ENCODE peak calls at places on chromosomes 6 and 20, in nine cellular contexts. Y is left ventricle myocardium inferior; E is DND-41; K is naive thymus-derived CD4-positive, alpha-beta T cell; V is tibial nerve; O is small intestine; C is WERI-Rb-1; A is neural progenitor cell; Z is psoas muscle. H is an unnamed sample.
A peak's percentile ranks its signal among the peaks of the same experiment; 100 is the strongest.

GRCh38 chr6:17280552-17281090 is 540 bp upstream of the RBM24 start:
- DNase-seq in Y (peak; percentile 75), E (no peak), K (no peak), V (no peak), O (peak; percentile 19), C (peak; percentile 25), A (peak; percentile 84), Z (peak; percentile 91), H (no peak)

GRCh38 chr20:37344506-37345338 is 1.2 kb upstream of the SRC start:
- DNase-seq in Y (no peak), E (no peak), K (no peak), V (no peak), O (peak; percentile 89), C (peak; percentile 80), A (no peak), Z (no peak), H (no peak)

GRCh38 chr6:106300944-106301343 is 24.6 kb downstream of the ATG5 start:
- DNase-seq in Y (no peak), E (no peak), K (peak; percentile 19), V (no peak), O (peak; percentile 29), C (no peak), A (peak; percentile 11), Z (no peak), H (no peak)

GRCh38 chr6:79833806-79834205 is 113.5 kb downstream of the ELOVL4 start:
- DNase-seq in Y (no peak), E (no peak), K (no peak), V (no peak), O (no peak), C (no peak), A (no peak), Z (no peak), H (no peak)

GRCh38 chr20:57594092-57594911 is 25.9 kb downstream of the ZBP1 start:
- DNase-seq in Y (peak; percentile 49), E (peak; percentile 43), K (peak; percentile 43), V (no peak), O (no peak), C (peak; percentile 44), A (peak; percentile 76), Z (peak; percentile 76), H (no peak)

GRCh38 chr6:156336096-156336495 is 441.1 kb upstream of the ARID1B start:
- DNase-seq in Y (no peak), E (no peak), K (no peak), V (no peak), O (no peak), C (peak; percentile 12), A (peak; percentile 57), Z (no peak), H (no peak)

GRCh38 chr6:35663447-35664235 is 25.1 kb downstream of the FKBP5 start:
- DNase-seq in Y (no peak), E (no peak), K (peak; percentile 45), V (no peak), O (no peak), C (no peak), A (peak; percentile 18), Z (no peak), H (no peak)

GRCh38 chr6:45371924-45372582 is 5.7 kb downstream of the SUPT3H start:
- DNase-seq in Y (no peak), E (no peak), K (no peak), V (no peak), O (no peak), C (no peak), A (no peak), Z (no peak), H (no peak)

GRCh38 chr6:104633125-104633524 is 226.6 kb downstream of the HACE1 start:
- DNase-seq in Y (no peak), E (no peak), K (no peak), V (no peak), O (no peak), C (no peak), A (no peak), Z (no peak), H (no peak)

GRCh38 chr6:363291-363690 is 28.3 kb upstream of the IRF4 start:
- DNase-seq in Y (no peak), E (no peak), K (no peak), V (no peak), O (no peak), C (no peak), A (no peak), Z (no peak), H (no peak)

GRCh38 chr6:363909-364308 is 27.6 kb upstream of the IRF4 start:
- DNase-seq in Y (peak; percentile 11), E (no peak), K (no peak), V (no peak), O (no peak), C (no peak), A (no peak), Z (no peak), H (no peak)

GRCh38 chr6:362231-362923 is 29.2 kb upstream of the IRF4 start:
- DNase-seq in Y (peak; percentile 12), E (no peak), K (no peak), V (no peak), O (no peak), C (no peak), A (no peak), Z (no peak), H (no peak)

GRCh38 chr6:361411-362132 is 30.0 kb upstream of the IRF4 start:
- DNase-seq in Y (no peak), E (no peak), K (no peak), V (no peak), O (no peak), C (no peak), A (no peak), Z (no peak), H (no peak)

DNA sequence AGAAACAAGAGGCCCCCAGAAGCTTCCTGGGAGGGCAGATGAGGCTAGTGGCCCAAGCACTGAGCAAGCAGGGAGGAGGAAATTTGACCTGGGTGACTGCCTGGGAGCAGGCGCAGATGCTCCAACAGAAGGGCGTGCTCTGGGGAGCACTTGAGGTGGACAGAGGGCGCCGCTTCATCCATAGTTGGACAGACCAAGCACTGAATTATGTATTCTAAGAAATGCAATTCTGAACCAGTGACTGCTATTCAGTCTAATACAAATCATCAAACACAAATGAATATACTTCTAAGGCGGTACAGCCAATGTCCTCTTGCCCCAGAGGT is 28.7 kb upstream of the IRF4 start:
- DNase-seq in Y (peak; percentile 12), E (no peak), K (no peak), V (no peak), O (no peak), C (no peak), A (no peak), Z (no peak), H (no peak)
- H3K9me3 ChIP-seq in Y (peaks cover 17% of the 10 kb centered on the region), E (peaks cover 4% of the 10 kb centered on the region), K (peaks cover 7% of the 10 kb centered on the region), V (no peaks in the 10 kb centered on the region), O (no peaks in the 10 kb centered on the region), C (peaks cover 7% of the 10 kb centered on the region), A (peaks cover 23% of the 10 kb centered on the region), Z (peaks cover 8% of the 10 kb centered on the region), H (no peaks in the 10 kb centered on the region)

GRCh38 chr20:56308036-56308435 is 50.7 kb upstream of the FAM210B start:
- DNase-seq in Y (no peak), E (no peak), K (no peak), V (no peak), O (no peak), C (no peak), A (no peak), Z (no peak), H (no peak)
- H3K9me3 ChIP-seq in Y (no peaks in the 10 kb centered on the region), E (no peaks in the 10 kb centered on the region), K (no peaks in the 10 kb centered on the region), V (no peaks in the 10 kb centered on the region), O (no peaks in the 10 kb centered on the region), C (no peaks in the 10 kb centered on the region), A (peaks cover 6% of the 10 kb centered on the region), Z (no peaks in the 10 kb centered on the region), H (no peaks in the 10 kb centered on the region)

GRCh38 chr6:20976391-20976790 is 442.1 kb downstream of the CDKAL1 start:
- DNase-seq in Y (no peak), E (no peak), K (no peak), V (no peak), O (no peak), C (no peak), A (no peak), Z (no peak), H (no peak)

DNA sequence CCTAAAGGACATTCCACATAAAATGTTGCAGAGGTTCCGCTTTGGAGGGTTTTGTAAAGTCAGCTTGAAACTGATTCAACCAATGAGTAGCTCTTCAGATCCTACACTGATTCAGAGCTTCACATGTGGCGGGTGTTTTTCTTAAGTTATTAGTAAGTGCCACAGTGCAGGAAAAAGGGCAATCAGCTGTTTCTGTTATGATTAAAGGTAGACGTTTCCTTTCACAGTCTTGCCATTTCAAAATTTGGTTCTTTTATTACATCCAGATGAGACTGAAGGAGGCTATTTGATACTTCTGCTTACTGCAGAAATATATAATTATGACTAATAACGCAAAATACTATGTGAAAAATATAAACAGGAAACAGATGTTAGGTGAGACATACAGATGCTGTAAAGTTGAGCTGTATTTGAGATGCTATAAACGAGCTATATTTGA is 443.9 kb downstream of the CDKAL1 start:
- DNase-seq in Y (no peak), E (no peak), K (no peak), V (no peak), O (no peak), C (no peak), A (no peak), Z (no peak), H (no peak)
- H3K9me3 ChIP-seq in Y (no peaks in the 10 kb centered on the region), E (no peaks in the 10 kb centered on the region), K (no peaks in the 10 kb centered on the region), V (no peaks in the 10 kb centered on the region), O (no peaks in the 10 kb centered on the region), C (no peaks in the 10 kb centered on the region), A (no peaks in the 10 kb centered on the region), Z (no peaks in the 10 kb centered on the region), H (no peaks in the 10 kb centered on the region)

GRCh38 chr6:4846387-4846786 is 70.2 kb downstream of the CDYL start:
- DNase-seq in Y (no peak), E (no peak), K (no peak), V (no peak), O (peak; percentile 75), C (no peak), A (no peak), Z (no peak), H (no peak)
- H3K9me3 ChIP-seq in Y (peaks cover 42% of the 10 kb centered on the region), E (peaks cover 4% of the 10 kb centered on the region), K (peaks cover 9% of the 10 kb centered on the region), V (no peaks in the 10 kb centered on the region), O (no peaks in the 10 kb centered on the region), C (peaks cover 8% of the 10 kb centered on the region), A (peaks cover 31% of the 10 kb centered on the region), Z (peaks cover 22% of the 10 kb centered on the region), H (no peaks in the 10 kb centered on the region)

DNA sequence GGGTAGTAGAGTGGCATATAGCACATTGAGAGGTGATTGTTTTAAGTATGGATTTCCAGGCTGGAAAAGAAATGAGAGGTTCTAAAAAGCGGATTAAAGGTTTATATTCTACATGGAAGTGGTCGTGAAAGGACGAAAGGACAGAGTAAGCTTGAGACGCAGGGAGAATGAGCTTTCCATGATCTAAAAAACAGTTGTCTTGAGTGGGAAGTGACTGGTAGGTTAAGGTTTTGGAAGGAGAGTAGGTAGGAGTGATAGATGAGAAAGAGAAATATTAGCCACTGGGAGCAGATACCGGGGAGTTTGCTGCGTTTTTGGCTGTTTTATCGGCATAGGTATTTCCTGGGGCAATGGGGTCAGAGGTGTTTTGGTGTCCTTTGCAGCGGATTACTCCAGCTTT is 750.6 kb upstream of the ADGRB3 start:
- DNase-seq in Y (no peak), E (no peak), K (no peak), V (no peak), O (no peak), C (no peak), A (no peak), Z (no peak), H (no peak)
- H3K9me3 ChIP-seq in Y (peaks cover 24% of the 10 kb centered on the region), E (no peaks in the 10 kb centered on the region), K (peaks cover 7% of the 10 kb centered on the region), V (no peaks in the 10 kb centered on the region), O (peaks cover 2% of the 10 kb centered on the region), C (no peaks in the 10 kb centered on the region), A (no peaks in the 10 kb centered on the region), Z (no peaks in the 10 kb centered on the region), H (peaks cover 5% of the 10 kb centered on the region)

GRCh38 chr6:138289739-138290138 is 71.4 kb upstream of the PBOV1 start:
- DNase-seq in Y (no peak), E (no peak), K (no peak), V (no peak), O (peak; percentile 28), C (peak; percentile 72), A (peak; percentile 35), Z (no peak), H (no peak)
- H3K9me3 ChIP-seq in Y (no peaks in the 10 kb centered on the region), E (no peaks in the 10 kb centered on the region), K (no peaks in the 10 kb centered on the region), V (no peaks in the 10 kb centered on the region), O (no peaks in the 10 kb centered on the region), C (no peaks in the 10 kb centered on the region), A (no peaks in the 10 kb centered on the region), Z (no peaks in the 10 kb centered on the region), H (no peaks in the 10 kb centered on the region)

H was measured in effector memory CD4-positive, alpha-beta T cell.